ENCODE peak calls at places on chromosome 7, in four cellular contexts. G is nucleus accumbens; A is activated CD4-positive, alpha-beta T cell treated with anti-CD3 and anti-CD28 coated beads, Interleukin-2, amount 10 ng/mL, durations not matched to agents 7 days and 5 days; S is GM23248. E is an unnamed sample.

GRCh38 chr7:134174797-134175261 is 47.7 kb downstream of the LRGUK start:
- DNase-seq in A (peak), S (peak), G (no peak), E (no peak)

GRCh38 chr7:155282671-155283070 is 15.0 kb upstream of the INSIG1 start:
- DNase-seq in A (no peak), G (no peak), S (no peak), E (no peak)

GRCh38 chr7:80243425-80243824 is 108.8 kb downstream of the GNAI1 start:
- DNase-seq in A (no peak), S (no peak), G (no peak), E (no peak)

GRCh38 chr7:132544999-132545398 is 31.3 kb downstream of the PLXNA4 start:
- DNase-seq in A (no peak), S (no peak), G (no peak), E (no peak)

GRCh38 chr7:158252837-158253669 is 334.6 kb downstream of the PTPRN2 start:
- DNase-seq in A (no peak), G (no peak), S (no peak), E (no peak)

GRCh38 chr7:99365318-99366141 is 9.0 kb upstream of the ARPC1B start:
- DNase-seq in A (peak), S (peak), G (no peak), E (no peak)

GRCh38 chr7:95421847-95422444 is 12.9 kb downstream of the PON2 start:
- DNase-seq in S (no peak), A (no peak), G (no peak), E (no peak)

GRCh38 chr7:78437118-78437517 is 638.5 kb downstream of the PHTF2 start:
- DNase-seq in G (no peak), S (peak), A (no peak), E (no peak)

GRCh38 chr7:36017111-36017510 is 135.9 kb upstream of the EEPD1 start:
- DNase-seq in A (no peak), G (no peak), S (no peak), E (no peak)

GRCh38 chr7:151256410-151257045 is 8.0 kb upstream of the SMARCD3 start:
- DNase-seq in S (peak), A (no peak), G (no peak), E (peak)

GRCh38 chr7:25894002-25894901 is 257.7 kb upstream of the NFE2L3 start:
- DNase-seq in G (no peak), A (peak), S (peak), E (no peak)

GRCh38 chr7:122790132-122790531 is 87.4 kb upstream of the RNF148 start:
- DNase-seq in S (no peak), A (no peak), G (no peak), E (no peak)

GRCh38 chr7:29131678-29132077 is 14.7 kb downstream of the CPVL start:
- DNase-seq in A (no peak), G (no peak), S (no peak), E (no peak)

GRCh38 chr7:149879271-149879711 is 5.5 kb downstream of the ATP6V0E2 start:
- DNase-seq in A (no peak), S (no peak), G (no peak), E (no peak)

GRCh38 chr7:7177044-7177517 is 5.3 kb upstream of the C1GALT1 start:
- DNase-seq in A (no peak), G (no peak), S (peak), E (no peak)

GRCh38 chr7:43609097-43609496 is 26.2 kb downstream of the STK17A start:
- DNase-seq in S (no peak), A (no peak), G (no peak), E (no peak)

GRCh38 chr7:86320886-86321285 is 322.8 kb upstream of the GRM3 start:
- DNase-seq in G (no peak), A (no peak), S (no peak), E (no peak)

GRCh38 chr7:16421333-16422099 is at the start of gene CRPPA:
- DNase-seq in G (peak), A (peak), S (peak), E (no peak)

GRCh38 chr7:16627236-16627635 is 18.3 kb downstream of the ANKMY2 start:
- DNase-seq in A (no peak), S (peak), G (no peak), E (no peak)